ENCODE peak calls at places on chromosomes 2 and 18, in four cellular contexts. A is left lung, R is kidney, O is gastrocnemius medialis. X is an unnamed sample.

GRCh38 chr2:164696634-164697033 is 75.4 kb upstream of the GRB14 start:
- DNase-seq in R (no peak), O (no peak), A (no peak), X (no peak)

GRCh38 chr2:52874706-52875105 is 892.9 kb upstream of the CHAC2 start:
- DNase-seq in R (no peak), O (no peak), A (no peak), X (no peak)

GRCh38 chr18:26089247-26090129 is 925 bp downstream of the SS18 start:
- DNase-seq in A (no peak), R (no peak), O (no peak), X (no peak)

GRCh38 chr2:232757905-232758304 is 18.5 kb downstream of the KCNJ13 start:
- DNase-seq in O (no peak), R (no peak), A (no peak), X (no peak)

GRCh38 chr2:41853427-41854191 is 194.2 kb upstream of the PKDCC start:
- DNase-seq in R (no peak), A (no peak), O (no peak), X (no peak)

GRCh38 chr2:40332096-40332826 is 119.6 kb downstream of the SLC8A1 start:
- DNase-seq in A (no peak), O (peak; percentile 12), R (no peak), X (peak; percentile 32)

GRCh38 chr18:22223263-22223960 is 54.0 kb downstream of the GATA6 start:
- DNase-seq in R (peak; percentile 95), O (peak; percentile 56), A (peak; percentile 92), X (peak; percentile 89)

GRCh38 chr2:190441564-190441963 is 33.4 kb downstream of the MFSD6 start:
- DNase-seq in O (no peak), A (no peak), R (no peak), X (no peak)

GRCh38 chr2:118431188-118431562 is 342.9 kb downstream of the INSIG2 start:
- DNase-seq in A (no peak), R (no peak), O (no peak), X (no peak)

DNA sequence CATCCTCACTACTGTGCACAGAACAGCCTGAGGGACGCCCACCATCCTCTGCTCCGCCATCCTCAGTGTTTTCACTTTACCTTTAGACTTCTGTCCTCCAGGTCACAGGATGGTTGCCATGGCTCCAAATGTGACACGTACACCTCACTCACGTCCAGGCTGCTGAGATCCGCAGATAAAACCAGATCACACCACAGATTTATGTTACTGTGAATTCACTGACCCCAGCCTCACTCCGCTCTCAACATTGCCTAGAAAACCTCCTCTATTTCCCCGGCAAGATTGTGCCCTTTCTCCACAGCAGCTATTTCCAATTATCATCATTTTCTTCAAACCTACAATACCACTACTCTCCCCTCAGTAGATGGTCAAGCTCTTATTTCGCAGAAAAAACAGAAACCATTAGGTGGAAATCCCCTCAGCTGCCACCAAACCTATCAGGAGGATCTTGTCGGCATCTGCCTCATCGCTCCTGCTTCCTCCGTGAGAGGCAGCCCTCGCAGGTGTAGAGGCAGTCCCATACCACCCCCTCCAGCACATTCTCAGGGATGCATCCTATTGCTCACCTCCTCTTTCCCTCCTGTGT is 49.8 kb upstream of the SLC1A4 start:
- DNase-seq in O (no peak), A (no peak), R (no peak), X (no peak)
- H3K4me1 ChIP-seq in O (peaks cover 37% of the 10 kb centered on the region), A (no peaks in the 10 kb centered on the region), R (no peaks in the 10 kb centered on the region), X (no peaks in the 10 kb centered on the region)

GRCh38 chr2:127421871-127422618 is 3.8 kb downstream of the PROC start:
- DNase-seq in O (no peak), A (no peak), R (no peak), X (no peak)

GRCh38 chr2:127423476-127423840 is 5.2 kb downstream of the PROC start:
- DNase-seq in A (no peak), R (no peak), O (no peak), X (no peak)

GRCh38 chr2:127424598-127425379 is 6.6 kb downstream of the PROC start:
- DNase-seq in O (no peak), A (no peak), R (no peak), X (no peak)

GRCh38 chr2:127422631-127423475 is 4.6 kb downstream of the PROC start:
- DNase-seq in O (no peak), R (no peak), A (no peak), X (peak; percentile 70)

GRCh38 chr2:127423880-127424279 is 5.7 kb downstream of the PROC start:
- DNase-seq in A (no peak), O (no peak), R (no peak), X (no peak)
- TF ChIP-seq CTCF in A (no peak), O (no peak), R (no peak), X (no peak)

DNA sequence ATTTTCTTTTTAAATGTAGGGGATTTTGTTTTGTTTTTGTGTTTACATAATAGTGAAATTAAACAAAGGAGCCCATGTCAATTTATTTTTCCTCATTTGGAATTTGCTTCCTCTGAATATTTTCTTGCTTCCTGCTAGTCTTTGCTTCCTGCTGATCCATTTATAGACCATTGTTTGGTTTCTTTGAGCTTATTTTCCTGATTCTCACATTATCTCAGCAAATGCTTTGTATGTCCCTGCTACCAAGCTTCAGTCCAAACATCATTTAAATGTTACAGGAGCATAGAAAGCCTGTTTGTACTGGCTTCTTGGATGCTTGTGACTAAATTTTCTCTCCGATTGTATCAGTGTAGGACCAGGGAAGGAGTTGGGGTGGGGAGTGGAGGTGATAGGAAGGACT is 127.3 kb upstream of the IL1R2 start:
- DNase-seq in A (no peak), O (no peak), R (no peak), X (no peak)
- H3K36me3 ChIP-seq in A (no peaks in the 10 kb centered on the region), O (no peaks in the 10 kb centered on the region), R (peaks cover 30% of the 10 kb centered on the region), X (peaks cover 95% of the 10 kb centered on the region)

DNA sequence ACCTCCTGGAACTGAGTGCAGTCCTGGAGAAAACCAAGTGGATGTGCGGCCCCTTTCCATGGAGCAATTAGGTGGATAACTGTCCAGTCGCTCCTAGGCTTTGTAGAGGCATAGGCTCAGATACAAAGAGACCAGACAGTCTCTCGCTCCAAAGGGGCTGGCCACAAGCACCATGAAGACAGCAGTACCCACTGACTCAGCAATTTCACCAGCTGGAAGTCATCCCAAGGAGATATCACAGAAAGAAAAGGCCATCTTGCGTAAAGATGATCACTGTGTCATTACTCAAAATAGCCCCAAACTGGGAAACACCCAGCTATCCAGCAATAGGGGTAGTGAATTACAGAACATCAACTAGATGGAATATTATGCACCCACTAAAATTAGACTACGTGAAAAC is 161.2 kb downstream of the MSH2 start:
- DNase-seq in O (no peak), A (no peak), R (no peak), X (no peak)
- H3K4me1 ChIP-seq in O (no peaks in the 10 kb centered on the region), A (no peaks in the 10 kb centered on the region), R (no peaks in the 10 kb centered on the region), X (no peaks in the 10 kb centered on the region)

DNA sequence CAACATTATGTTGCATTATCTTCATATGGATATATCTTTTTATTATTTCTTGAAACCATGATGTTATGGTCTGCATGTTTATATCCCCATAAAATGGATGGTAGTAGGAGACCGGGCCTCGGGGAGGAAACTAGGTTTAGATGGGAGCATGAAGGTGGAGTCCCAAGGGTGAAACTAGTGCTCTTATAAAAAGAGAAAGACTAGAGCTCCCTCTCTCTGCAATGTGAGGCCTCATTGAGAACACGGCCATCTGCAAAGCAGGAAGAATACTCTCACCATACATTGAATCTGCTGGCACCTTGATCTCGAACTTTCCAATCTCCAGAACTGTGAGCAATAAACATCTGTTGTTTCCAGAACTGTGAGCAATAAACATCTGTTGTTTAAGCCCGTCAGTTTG is 64.0 kb downstream of the NXPH2 start:
- DNase-seq in R (no peak), O (no peak), A (no peak), X (no peak)
- TF ChIP-seq CTCF in R (peak; percentile 6), O (no peak), A (no peak), X (no peak)

GRCh38 chr2:121350884-121351283 is 65.9 kb upstream of the TFCP2L1 start:
- DNase-seq in R (no peak), O (no peak), A (no peak), X (no peak)
- H3K36me3 ChIP-seq in R (peaks cover 59% of the 10 kb centered on the region), O (no peaks in the 10 kb centered on the region), A (no peaks in the 10 kb centered on the region), X (peaks cover 100% of the 10 kb centered on the region)

DNA sequence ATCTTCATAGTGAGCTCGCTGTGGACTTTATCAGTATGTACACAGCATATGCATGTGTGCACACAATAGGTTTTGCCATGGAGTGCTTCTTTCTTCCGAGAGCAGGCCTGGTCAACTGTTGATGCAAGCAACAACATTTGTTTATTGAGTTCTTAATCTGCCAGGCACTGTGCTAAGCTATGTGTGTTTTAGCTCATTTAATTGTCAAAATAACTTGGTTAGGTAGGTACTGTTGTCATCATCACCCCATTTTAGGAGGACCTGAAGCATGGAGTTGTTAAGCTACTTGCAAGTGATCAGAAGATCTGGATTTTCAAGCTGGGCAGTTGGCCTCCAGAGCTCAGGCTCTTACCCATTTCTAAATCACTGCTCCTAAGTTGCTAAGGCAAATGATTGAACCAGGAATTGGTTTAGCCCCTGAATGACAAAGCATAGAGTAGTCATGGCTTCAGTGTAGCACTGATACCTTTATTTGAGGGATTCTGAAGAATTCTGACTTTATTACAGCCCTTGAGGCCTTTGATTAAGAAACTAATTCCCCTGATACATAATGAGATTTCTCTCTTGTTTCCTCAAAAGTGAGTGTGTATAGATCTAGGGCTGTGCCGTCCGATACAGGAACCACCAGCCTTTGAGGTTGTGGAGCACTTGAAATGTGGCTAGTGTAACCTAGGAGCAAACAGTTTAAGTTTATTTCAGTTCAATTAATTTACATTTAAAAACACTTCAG is 132.9 kb downstream of the FMNL2 start:
- DNase-seq in O (no peak), R (no peak), A (no peak), X (no peak)
- H3K4me1 ChIP-seq in O (peaks cover 98% of the 10 kb centered on the region), R (peaks cover 16% of the 10 kb centered on the region), A (peaks cover 8% of the 10 kb centered on the region), X (peaks cover 83% of the 10 kb centered on the region)

GRCh38 chr18:42274488-42275137 is 319.6 kb downstream of the PIK3C3 start:
- DNase-seq in O (no peak), A (no peak), R (no peak), X (no peak)
- TF ChIP-seq CTCF in O (no peak), A (no peak), R (no peak), X (no peak)

DNA sequence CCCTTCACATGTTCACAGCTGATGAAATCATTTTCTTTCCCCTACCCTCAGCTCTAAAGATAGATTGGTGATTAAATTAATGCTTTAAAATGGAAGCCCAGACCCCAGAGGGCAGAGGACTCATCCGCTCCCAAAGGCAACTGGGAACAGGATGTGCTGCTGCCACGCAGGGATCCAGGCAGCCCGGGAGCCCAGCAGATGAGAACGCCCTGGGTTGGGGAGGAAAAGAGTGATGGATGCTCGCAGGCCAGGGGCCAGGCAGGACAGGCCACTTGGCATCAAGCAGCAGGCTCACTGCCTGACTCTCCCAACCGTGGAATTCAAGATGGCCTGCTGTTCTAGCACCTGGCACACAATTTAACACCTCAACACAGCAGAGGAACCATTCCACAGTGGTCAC is 41.3 kb downstream of the HDHD2 start:
- DNase-seq in O (no peak), A (no peak), R (no peak), X (no peak)
- H3K36me3 ChIP-seq in O (no peaks in the 10 kb centered on the region), A (no peaks in the 10 kb centered on the region), R (peaks cover 21% of the 10 kb centered on the region), X (peaks cover 96% of the 10 kb centered on the region)